ENCODE peak calls at places on chromosomes 1 and 21, in six cellular contexts. A, B, E, J, U and I are unnamed samples.

GRCh38 chr1:1778827-1779675 is 781 bp upstream of the NADK start:
- DNase-seq in J (peak; percentile 66), A (peak; percentile 97), B (peak; percentile 59), U (no peak), E (peak; percentile 80), I (peak; percentile 95)

GRCh38 chr1:63968663-63969460 is 195.0 kb downstream of the ROR1 start:
- DNase-seq in J (peak; percentile 39), E (no peak), A (no peak), U (no peak), B (no peak), I (no peak)

GRCh38 chr1:90823686-90824085 is 106.6 kb upstream of the BARHL2 start:
- DNase-seq in U (no peak), A (no peak), J (no peak), E (no peak), B (no peak), I (no peak)

GRCh38 chr1:47523812-47524170 is 85.9 kb downstream of the FOXD2 start:
- DNase-seq in U (no peak), A (no peak), J (no peak), E (no peak), B (no peak), I (peak; percentile 81)

GRCh38 chr1:173134029-173134428 is 73.1 kb downstream of the TNFSF4 start:
- DNase-seq in B (no peak), E (peak; percentile 38), J (peak; percentile 39), A (no peak), U (no peak), I (no peak)

GRCh38 chr1:84611091-84611490 is 36.9 kb upstream of the CTBS start:
- DNase-seq in B (no peak), E (no peak), J (no peak), A (no peak), U (no peak), I (no peak)

GRCh38 chr1:223001653-223002634 is 141.1 kb downstream of the TLR5 start:
- DNase-seq in J (peak; percentile 62), B (no peak), A (no peak), U (no peak), E (no peak), I (peak; percentile 63)

GRCh38 chr1:36962991-36963390 is 71.3 kb downstream of the GRIK3 start:
- DNase-seq in B (no peak), A (no peak), E (no peak), U (no peak), J (no peak), I (no peak)

GRCh38 chr1:68565923-68566322 is 69.0 kb upstream of the DEPDC1 start:
- DNase-seq in B (no peak), J (no peak), A (no peak), U (no peak), E (no peak), I (peak; percentile 61)

GRCh38 chr1:54571326-54571725 is 23.3 kb downstream of the ACOT11 start:
- DNase-seq in J (no peak), A (no peak), U (no peak), E (no peak), B (no peak), I (peak; percentile 56)

GRCh38 chr1:164928223-164928814 is 369.3 kb downstream of the PBX1 start:
- DNase-seq in B (no peak), J (no peak), E (no peak), U (no peak), A (no peak), I (no peak)

GRCh38 chr1:30815556-30815955 is 58.0 kb upstream of the LAPTM5 start:
- DNase-seq in E (no peak), U (no peak), J (no peak), B (no peak), A (no peak), I (no peak)

GRCh38 chr1:204494281-204495077 is at the start of gene PIK3C2B:
- DNase-seq in B (peak; percentile 63), U (no peak), A (peak; percentile 91), J (peak; percentile 91), E (peak; percentile 93), I (peak; percentile 94)

GRCh38 chr1:113534875-113535274 is 144.6 kb downstream of the MAGI3 start:
- DNase-seq in B (no peak), J (peak; percentile 64), A (no peak), E (no peak), U (no peak), I (no peak)

GRCh38 chr1:159170639-159171038 is 776 bp upstream of the CADM3 start:
- DNase-seq in U (no peak), B (no peak), A (no peak), J (no peak), E (no peak), I (no peak)

GRCh38 chr1:12356004-12356890 is 126.4 kb downstream of the VPS13D start:
- DNase-seq in B (no peak), U (no peak), E (peak; percentile 32), A (no peak), J (no peak), I (no peak)

GRCh38 chr1:83822206-83822605 is 176.7 kb downstream of the TTLL7 start:
- DNase-seq in U (no peak), J (peak; percentile 57), E (no peak), A (no peak), B (no peak), I (no peak)

GRCh38 chr1:161175771-161176453 is 1.4 kb downstream of the B4GALT3 start:
- DNase-seq in B (no peak), A (no peak), J (no peak), U (no peak), E (no peak), I (no peak)

GRCh38 chr21:46151261-46151988 is 4.0 kb downstream of the FTCD start:
- DNase-seq in J (no peak), A (peak; percentile 40), E (no peak), B (no peak), U (no peak), I (peak; percentile 43)

GRCh38 chr21:46150491-46151121 is 4.8 kb downstream of the FTCD start:
- DNase-seq in U (no peak), A (peak; percentile 40), B (no peak), J (no peak), E (no peak), I (peak; percentile 44)

GRCh38 chr21:46153259-46154154 is 1.9 kb downstream of the FTCD start:
- DNase-seq in B (no peak), J (peak; percentile 67), A (peak; percentile 66), U (no peak), E (peak; percentile 82), I (peak; percentile 94)

GRCh38 chr21:46152939-46153258 is 2.5 kb downstream of the FTCD start:
- DNase-seq in U (no peak), B (no peak), E (no peak), J (no peak), A (no peak), I (no peak)

GRCh38 chr21:46151989-46152938 is 3.1 kb downstream of the FTCD start:
- DNase-seq in J (no peak), E (no peak), A (peak; percentile 37), B (no peak), U (no peak), I (peak; percentile 48)
- H3K4me1 ChIP-seq in J (no peaks in the 10 kb centered on the region), E (peaks cover 5% of the 10 kb centered on the region), A (peaks cover 9% of the 10 kb centered on the region), B (no peaks in the 10 kb centered on the region), U (no peaks in the 10 kb centered on the region), I (peaks cover 9% of the 10 kb centered on the region)

GRCh38 chr1:53092659-53093450 is 30.8 kb downstream of the PODN start:
- DNase-seq in J (no peak), B (no peak), E (no peak), U (no peak), A (no peak), I (no peak)
- H3K4me1 ChIP-seq in J (peaks cover 8% of the 10 kb centered on the region), B (no peaks in the 10 kb centered on the region), E (peaks cover 10% of the 10 kb centered on the region), U (peaks cover 4% of the 10 kb centered on the region), A (no peaks in the 10 kb centered on the region), I (peaks cover 3% of the 10 kb centered on the region)

GRCh38 chr1:32765561-32766327 is 51.4 kb downstream of the YARS1 start:
- DNase-seq in J (no peak), A (no peak), B (no peak), E (peak; percentile 44), U (no peak), I (peak; percentile 79)

GRCh38 chr1:32766328-32766972 is 50.7 kb downstream of the YARS1 start:
- DNase-seq in E (peak; percentile 48), J (no peak), A (no peak), B (no peak), U (no peak), I (peak; percentile 73)

GRCh38 chr1:32768110-32768857 is 48.9 kb downstream of the YARS1 start:
- DNase-seq in J (no peak), E (no peak), B (no peak), A (no peak), U (no peak), I (no peak)

GRCh38 chr1:32767156-32767555 is 50.0 kb downstream of the YARS1 start:
- DNase-seq in B (no peak), A (no peak), J (no peak), E (no peak), U (no peak), I (no peak)

DNA sequence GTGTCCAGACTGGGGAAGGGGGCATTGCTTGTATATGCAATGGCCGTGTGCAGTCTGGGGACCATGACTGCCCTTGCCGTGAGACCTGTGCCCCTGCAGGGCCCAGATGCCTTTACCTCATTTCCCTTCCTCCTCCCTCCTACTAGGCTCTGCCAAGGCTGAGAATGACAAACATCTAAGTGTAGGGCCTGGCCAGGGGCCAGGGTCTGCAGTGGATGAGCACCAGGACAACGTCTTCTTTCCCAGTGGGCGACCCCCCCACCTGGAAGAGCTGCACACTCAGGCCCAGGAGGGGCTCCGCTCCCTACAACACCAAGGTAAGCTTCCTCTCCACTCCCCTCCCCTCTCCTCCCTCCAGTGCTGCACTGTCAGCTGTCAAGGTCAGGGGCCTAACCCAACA is 49.5 kb downstream of the YARS1 start:
- DNase-seq in E (peak; percentile 28), J (peak; percentile 68), B (no peak), U (no peak), A (no peak), I (no peak)
- H3K4me1 ChIP-seq in E (peaks cover 58% of the 10 kb centered on the region), J (no peaks in the 10 kb centered on the region), B (no peaks in the 10 kb centered on the region), U (peaks cover 75% of the 10 kb centered on the region), A (no peaks in the 10 kb centered on the region), I (peaks cover 28% of the 10 kb centered on the region)

DNA sequence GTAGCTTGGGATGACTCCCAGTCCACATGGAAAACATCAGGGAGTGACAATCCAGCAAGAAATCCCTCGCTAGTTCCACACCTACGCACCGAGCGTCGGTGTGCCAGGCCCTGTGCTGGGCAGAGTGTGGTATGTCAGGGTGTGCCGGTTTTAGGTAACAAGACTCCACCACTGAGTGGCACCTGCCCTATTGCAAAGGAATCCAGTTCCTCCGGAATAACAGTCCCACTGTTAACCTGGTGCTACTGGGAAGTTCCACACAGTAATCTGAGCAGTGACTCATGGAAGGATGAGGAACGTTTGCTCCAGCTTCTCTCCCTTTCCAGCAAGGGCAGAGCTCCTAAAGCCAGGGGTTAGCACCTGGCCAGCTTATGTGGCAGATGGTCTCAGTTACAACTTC is 14.3 kb downstream of the RNF207 start:
- DNase-seq in E (no peak), B (no peak), J (no peak), U (no peak), A (no peak), I (no peak)
- H3K4me1 ChIP-seq in E (peaks cover 14% of the 10 kb centered on the region), B (no peaks in the 10 kb centered on the region), J (no peaks in the 10 kb centered on the region), U (peaks cover 14% of the 10 kb centered on the region), A (no peaks in the 10 kb centered on the region), I (no peaks in the 10 kb centered on the region)

GRCh38 chr1:224745388-224745787 is 129.3 kb downstream of the CNIH3 start:
- DNase-seq in A (no peak), U (no peak), E (no peak), B (no peak), J (no peak), I (no peak)
- H3K4me1 ChIP-seq in A (no peaks in the 10 kb centered on the region), U (no peaks in the 10 kb centered on the region), E (no peaks in the 10 kb centered on the region), B (no peaks in the 10 kb centered on the region), J (peaks cover 11% of the 10 kb centered on the region), I (no peaks in the 10 kb centered on the region)